ENCODE peak calls at places on chromosomes 5 and 9, in six cellular contexts. H is lower lobe of right lung, D is brain microvascular endothelial cell, K is body of pancreas, A is PC-9, R is HL-60. X is an unnamed sample.

GRCh38 chr9:113620016-113620376 is 156.5 kb downstream of the RGS3 start:
- DNase-seq in D (no peak), R (no peak), A (no peak), K (no peak), H (no peak), X (no peak)

GRCh38 chr5:56112526-56113121 is 117.9 kb upstream of the IL6ST start:
- DNase-seq in K (no peak), A (peak), D (no peak), H (no peak), R (no peak), X (no peak)

GRCh38 chr5:126395198-126395597 is 28.0 kb upstream of the GRAMD2B start:
- DNase-seq in K (no peak), R (no peak), H (no peak), A (no peak), D (peak), X (no peak)

GRCh38 chr9:74817281-74818181 is 70.2 kb downstream of the TRPM6 start:
- DNase-seq in K (no peak), R (no peak), D (no peak), H (no peak), A (no peak), X (no peak)

GRCh38 chr9:100375677-100376076 is 22.9 kb upstream of the TEX10 start:
- DNase-seq in A (no peak), K (no peak), D (no peak), R (no peak), H (no peak), X (no peak)

GRCh38 chr9:133928248-133928764 is 63.8 kb downstream of the VAV2 start:
- DNase-seq in K (peak), R (no peak), A (no peak), H (no peak), D (no peak), X (no peak)

GRCh38 chr9:124164800-124165199 is 92.9 kb upstream of the NEK6 start:
- DNase-seq in K (peak), R (peak), A (no peak), D (no peak), H (no peak), X (peak)

GRCh38 chr5:125331987-125332628 is 585.7 kb upstream of the ZNF608 start:
- DNase-seq in R (no peak), K (no peak), A (no peak), D (no peak), H (no peak), X (no peak)

GRCh38 chr5:146662229-146662628 is 146.2 kb upstream of the GPR151 start:
- DNase-seq in R (peak), D (peak), A (no peak), H (no peak), K (peak), X (no peak)

GRCh38 chr9:35738186-35738585 is 5.7 kb downstream of the CREB3 start:
- DNase-seq in H (no peak), K (no peak), D (no peak), A (no peak), R (no peak), X (no peak)

GRCh38 chr9:110183208-110184145 is 24.5 kb downstream of the C9orf152 start:
- DNase-seq in R (peak), H (no peak), K (peak), D (peak), A (peak), X (peak)

GRCh38 chr5:6554812-6555211 is 78.0 kb downstream of the NSUN2 start:
- DNase-seq in R (no peak), H (no peak), D (no peak), K (no peak), A (no peak), X (no peak)

GRCh38 chr9:126295936-126296600 is 30.6 kb upstream of the MVB12B start:
- DNase-seq in R (no peak), K (no peak), H (no peak), A (peak), D (no peak), X (no peak)

GRCh38 chr9:14768561-14769234 is 46.2 kb upstream of the CER1 start:
- DNase-seq in R (no peak), K (peak), A (peak), H (no peak), D (peak), X (no peak)

GRCh38 chr5:71834575-71834974 is 115.5 kb downstream of the CARTPT start:
- DNase-seq in R (no peak), A (no peak), H (no peak), D (no peak), K (no peak), X (no peak)

GRCh38 chr5:1670342-1670741 is 129.3 kb downstream of the MRPL36 start:
- DNase-seq in R (no peak), H (no peak), A (no peak), D (no peak), K (no peak), X (peak)

GRCh38 chr5:93186031-93186682 is 394.9 kb downstream of the NR2F1-AS1 start:
- DNase-seq in K (no peak), H (no peak), D (peak), A (no peak), R (no peak), X (no peak)
- H3K27ac ChIP-seq in K (no peak), H (no peak), D (peak), A (no peak), R (no peak), X (no peak)

GRCh38 chr9:731474-731873 is 110.0 kb upstream of the DMRT1 start:
- DNase-seq in H (no peak), K (no peak), D (no peak), R (no peak), A (no peak), X (no peak)

GRCh38 chr9:726005-726404 is 115.5 kb upstream of the DMRT1 start:
- DNase-seq in A (no peak), R (no peak), H (no peak), K (no peak), D (no peak), X (no peak)

GRCh38 chr9:723308-723707 is 118.2 kb upstream of the DMRT1 start:
- DNase-seq in K (no peak), D (no peak), A (no peak), H (no peak), R (no peak), X (no peak)

GRCh38 chr9:727767-728166 is 113.7 kb upstream of the DMRT1 start:
- DNase-seq in R (no peak), A (no peak), H (no peak), K (no peak), D (no peak), X (no peak)

DNA sequence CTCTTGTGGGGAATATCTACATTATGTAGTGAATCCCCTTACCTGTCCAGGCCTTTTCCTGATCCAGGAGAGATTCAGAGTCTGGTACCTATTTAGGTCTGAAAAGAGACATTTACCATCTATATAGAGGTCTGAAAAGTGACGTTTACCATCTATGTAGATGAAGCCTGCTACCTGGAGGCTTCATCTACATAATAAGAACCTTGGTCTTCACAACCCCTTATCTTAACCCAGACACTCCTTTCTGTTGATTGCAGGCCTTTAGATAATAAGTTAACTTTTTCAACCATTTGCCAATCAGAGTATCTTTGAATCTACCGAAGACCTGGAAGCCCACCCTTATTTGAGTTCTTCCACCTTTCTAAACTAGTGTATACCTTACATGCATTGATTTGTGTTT is 113.0 kb upstream of the DMRT1 start:
- DNase-seq in D (no peak), K (no peak), A (no peak), H (no peak), R (no peak), X (no peak)
- H3K27ac ChIP-seq in D (no peak), K (peak), A (no peak), H (no peak), R (no peak), X (peak)

GRCh38 chr9:117094493-117094892 is 320.4 kb downstream of the ASTN2 start:
- DNase-seq in A (no peak), D (no peak), K (no peak), R (no peak), H (no peak), X (no peak)
- H3K27ac ChIP-seq in A (no peak), D (no peak), K (no peak), R (no peak), H (no peak), X (no peak)

GRCh38 chr9:96156151-96156550 is 145.8 kb downstream of the HSD17B3 start:
- DNase-seq in R (no peak), D (no peak), A (no peak), H (no peak), K (no peak), X (no peak)
- H3K27ac ChIP-seq in R (no peak), D (no peak), A (no peak), H (no peak), K (no peak), X (peak)

GRCh38 chr9:97503862-97504210 is 2.4 kb downstream of the TMOD1 start:
- DNase-seq in D (no peak), H (no peak), K (no peak), A (no peak), R (no peak), X (no peak)
- H3K27ac ChIP-seq in D (no peak), H (peak), K (peak), A (no peak), R (no peak), X (peak)

DNA sequence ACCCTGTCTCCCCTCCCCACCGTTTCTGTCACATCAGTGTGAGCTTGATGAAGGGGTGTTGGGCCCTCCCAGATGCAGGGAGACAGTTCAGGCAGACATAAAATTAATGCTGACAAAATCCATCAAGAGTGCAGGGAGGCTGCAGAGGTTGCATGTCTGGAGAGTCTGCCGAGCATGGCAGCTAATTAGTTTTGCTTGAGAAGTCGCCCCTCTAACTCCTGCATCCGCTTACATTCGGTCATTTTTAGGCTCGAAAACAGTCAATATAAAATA is 44.9 kb downstream of the GALNT12 start:
- DNase-seq in R (no peak), H (no peak), K (no peak), A (no peak), D (no peak), X (no peak)
- H3K27ac ChIP-seq in R (no peak), H (no peak), K (no peak), A (no peak), D (no peak), X (no peak)

GRCh38 chr5:123421773-123422172 is 1.4 kb downstream of the CEP120 start:
- DNase-seq in D (no peak), R (no peak), H (no peak), K (no peak), A (no peak), X (no peak)
- H3K27ac ChIP-seq in D (no peak), R (no peak), H (no peak), K (no peak), A (no peak), X (no peak)